ENCODE peak calls at places on chromosomes 7 and 10, in nine cellular contexts. L, F, Y, R, P, S, D, A and O are unnamed samples.

GRCh38 chr10:77837248-77837924 is 89.2 kb downstream of the DLG5 start:
- DNase-seq in L (peak), F (peak), Y (no peak), R (peak), P (no peak), S (no peak), D (peak), A (peak), O (peak)

GRCh38 chr10:24762966-24763623 is 39.4 kb upstream of the ARHGAP21 start:
- DNase-seq in L (no peak), F (no peak), Y (no peak), R (peak), P (no peak), S (no peak), D (no peak), A (peak), O (no peak)

GRCh38 chr7:7104314-7104698 is 78.0 kb upstream of the C1GALT1 start:
- DNase-seq in L (no peak), F (no peak), Y (no peak), R (no peak), P (no peak), S (no peak), D (no peak), A (no peak), O (no peak)

GRCh38 chr10:23075672-23076071 is 19.7 kb upstream of the MSRB2 start:
- DNase-seq in L (no peak), F (no peak), Y (no peak), R (no peak), P (no peak), S (no peak), D (no peak), A (no peak), O (no peak)

GRCh38 chr7:33671521-33672262 is 233.6 kb upstream of the BMPER start:
- DNase-seq in L (no peak), F (no peak), Y (no peak), R (no peak), P (no peak), S (no peak), D (no peak), A (no peak), O (no peak)

GRCh38 chr7:47846117-47846836 is 102.0 kb downstream of the PKD1L1 start:
- DNase-seq in L (no peak), F (no peak), Y (no peak), R (peak), P (no peak), S (peak), D (no peak), A (no peak), O (no peak)

GRCh38 chr10:75525067-75525466 is 93.6 kb downstream of the LRMDA start:
- DNase-seq in L (no peak), F (no peak), Y (no peak), R (no peak), P (no peak), S (no peak), D (no peak), A (no peak), O (no peak)

GRCh38 chr10:67925449-67926005 is 41.1 kb downstream of the SIRT1 start:
- DNase-seq in L (no peak), F (no peak), Y (no peak), R (peak), P (no peak), S (no peak), D (no peak), A (no peak), O (no peak)

GRCh38 chr10:11685787-11686218 is 56.4 kb upstream of the ECHDC3 start:
- DNase-seq in L (peak), F (peak), Y (no peak), R (peak), P (peak), S (peak), D (no peak), A (peak), O (peak)

GRCh38 chr10:43871004-43871439 is 222.3 kb upstream of the ZNF32 start:
- DNase-seq in L (no peak), F (no peak), Y (no peak), R (no peak), P (no peak), S (no peak), D (no peak), A (no peak), O (no peak)

GRCh38 chr7:53431901-53432300 is 396.5 kb downstream of the POM121L12 start:
- DNase-seq in L (no peak), F (no peak), Y (no peak), R (no peak), P (no peak), S (no peak), D (no peak), A (no peak), O (no peak)

GRCh38 chr7:156055206-156055822 is 243.1 kb upstream of the SHH start:
- DNase-seq in L (no peak), F (no peak), Y (no peak), R (no peak), P (no peak), S (no peak), D (no peak), A (no peak), O (no peak)

GRCh38 chr10:116210588-116211346 is 62.2 kb downstream of the GFRA1 start:
- DNase-seq in L (no peak), F (no peak), Y (no peak), R (peak), P (no peak), S (no peak), D (no peak), A (no peak), O (no peak)

GRCh38 chr7:157780312-157780711 is 443.5 kb downstream of the DNAJB6 start:
- DNase-seq in L (no peak), F (no peak), Y (no peak), R (no peak), P (no peak), S (no peak), D (no peak), A (no peak), O (no peak)

GRCh38 chr10:58820862-58821559 is 308.3 kb downstream of the BICC1 start:
- DNase-seq in L (no peak), F (no peak), Y (no peak), R (peak), P (no peak), S (no peak), D (no peak), A (no peak), O (no peak)

GRCh38 chr7:131039355-131039762 is 288.3 kb upstream of the MKLN1 start:
- DNase-seq in L (no peak), F (no peak), Y (no peak), R (no peak), P (no peak), S (no peak), D (no peak), A (no peak), O (no peak)

GRCh38 chr10:131620314-131620713 is 280.5 kb upstream of the PPP2R2D start:
- DNase-seq in L (no peak), F (no peak), Y (no peak), R (no peak), P (no peak), S (no peak), D (no peak), A (no peak), O (no peak)

GRCh38 chr10:108450280-108450679 is 1285.8 kb upstream of the SORCS1 start:
- DNase-seq in L (no peak), F (no peak), Y (no peak), R (no peak), P (no peak), S (no peak), D (no peak), A (no peak), O (peak)

GRCh38 chr7:139987691-139988516 is 74.8 kb downstream of the PARP12 start:
- DNase-seq in L (no peak), F (no peak), Y (no peak), R (no peak), P (no peak), S (no peak), D (no peak), A (no peak), O (no peak)

GRCh38 chr10:99667108-99667751 is 7.9 kb downstream of the ENTPD7 start:
- DNase-seq in L (no peak), F (no peak), Y (no peak), R (peak), P (no peak), S (peak), D (no peak), A (no peak), O (peak)

GRCh38 chr7:75734586-75735047 is 4.1 kb downstream of the HIP1 start:
- DNase-seq in L (no peak), F (no peak), Y (no peak), R (peak), P (no peak), S (no peak), D (peak), A (no peak), O (no peak)

GRCh38 chr10:62726142-62726541 is 78.4 kb upstream of the ADO start:
- DNase-seq in L (no peak), F (no peak), Y (no peak), R (no peak), P (no peak), S (no peak), D (no peak), A (no peak), O (no peak)

GRCh38 chr10:27223964-27224363 is 16.6 kb downstream of the ACBD5 start:
- DNase-seq in L (peak), F (peak), Y (no peak), R (peak), P (peak), S (no peak), D (peak), A (peak), O (peak)

GRCh38 chr7:918118-918425 is 36.4 kb downstream of the ADAP1 start:
- DNase-seq in L (no peak), F (no peak), Y (no peak), R (no peak), P (no peak), S (no peak), D (no peak), A (no peak), O (no peak)

GRCh38 chr10:72612203-72612826 is 13.6 kb downstream of the MICU1 start:
- DNase-seq in L (no peak), F (no peak), Y (no peak), R (no peak), P (no peak), S (no peak), D (no peak), A (no peak), O (no peak)

GRCh38 chr10:98107644-98108430 is 26.6 kb upstream of the R3HCC1L start:
- DNase-seq in L (no peak), F (no peak), Y (no peak), R (no peak), P (no peak), S (no peak), D (no peak), A (no peak), O (no peak)

GRCh38 chr10:98106531-98106930 is 27.9 kb upstream of the R3HCC1L start:
- DNase-seq in L (no peak), F (no peak), Y (no peak), R (no peak), P (no peak), S (no peak), D (no peak), A (no peak), O (no peak)

GRCh38 chr10:98115388-98115787 is 19.1 kb upstream of the R3HCC1L start:
- DNase-seq in L (no peak), F (no peak), Y (no peak), R (no peak), P (no peak), S (no peak), D (no peak), A (no peak), O (no peak)

GRCh38 chr10:98110356-98110755 is 24.1 kb upstream of the R3HCC1L start:
- DNase-seq in L (no peak), F (no peak), Y (no peak), R (no peak), P (no peak), S (no peak), D (no peak), A (no peak), O (no peak)
- H3K4me3 ChIP-seq in L (no peak), F (no peak), Y (no peak), R (no peak), P (no peak), S (no peak), D (no peak), A (no peak), O (no peak)

GRCh38 chr10:14408139-14408538 is 77.4 kb upstream of the FRMD4A start:
- DNase-seq in L (no peak), F (no peak), Y (no peak), R (no peak), P (no peak), S (no peak), D (no peak), A (no peak), O (no peak)

GRCh38 chr10:14403359-14403758 is 72.6 kb upstream of the FRMD4A start:
- DNase-seq in L (no peak), F (no peak), Y (no peak), R (no peak), P (no peak), S (no peak), D (no peak), A (no peak), O (no peak)

GRCh38 chr10:14403846-14404623 is 73.3 kb upstream of the FRMD4A start:
- DNase-seq in L (no peak), F (no peak), Y (no peak), R (no peak), P (no peak), S (no peak), D (no peak), A (no peak), O (no peak)

GRCh38 chr10:14407567-14407966 is 76.8 kb upstream of the FRMD4A start:
- DNase-seq in L (no peak), F (no peak), Y (no peak), R (no peak), P (no peak), S (no peak), D (no peak), A (no peak), O (no peak)

DNA sequence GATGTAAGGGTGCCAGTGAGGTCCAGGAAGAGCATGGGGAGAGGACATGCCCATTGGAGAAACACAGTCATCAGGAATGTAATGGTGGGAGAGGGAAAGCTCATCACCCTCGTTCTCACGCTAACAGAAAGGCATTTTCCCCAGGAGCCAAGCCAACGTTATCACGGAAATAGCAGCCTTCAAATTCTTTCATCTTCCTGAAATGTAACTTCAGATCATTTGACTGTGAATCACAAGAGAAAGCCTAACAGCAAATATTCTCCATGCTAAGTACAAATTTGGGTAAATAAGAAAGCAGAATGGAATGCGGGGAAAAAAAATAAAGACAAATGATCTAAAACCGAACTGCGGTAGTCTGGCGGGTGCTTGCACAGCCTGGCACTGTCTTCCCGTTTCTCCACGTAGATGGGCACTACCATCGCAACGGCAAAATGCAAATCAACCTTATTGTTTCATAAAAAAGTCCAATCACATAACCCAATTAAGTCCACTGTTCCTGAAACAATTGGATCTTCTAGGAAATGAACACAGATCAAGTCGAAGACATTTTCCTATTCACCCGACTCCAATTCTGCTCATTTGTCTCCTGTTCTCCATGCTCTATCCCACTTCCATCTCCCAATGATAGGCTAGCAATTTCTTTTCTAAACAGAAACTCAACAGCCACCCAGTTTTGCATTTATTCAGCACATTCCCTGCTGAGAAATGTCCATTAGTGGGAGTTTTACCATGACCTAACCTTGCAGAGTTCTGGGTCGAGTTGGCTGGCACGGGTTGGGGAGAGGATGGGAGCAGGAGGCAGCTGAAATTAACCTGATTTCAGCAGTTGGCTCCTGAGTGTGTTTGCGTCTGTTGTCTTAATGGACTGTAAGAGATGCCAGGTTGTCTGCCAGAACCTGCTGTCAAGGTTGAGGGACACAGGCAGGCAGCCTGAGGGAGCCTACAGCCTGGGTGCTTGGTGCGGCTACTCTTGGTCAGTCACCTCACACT is 74.6 kb upstream of the FRMD4A start:
- DNase-seq in L (no peak), F (no peak), Y (no peak), R (peak), P (no peak), S (no peak), D (no peak), A (no peak), O (no peak)
- H3K4me3 ChIP-seq in L (no peak), F (no peak), Y (peak), R (no peak), P (no peak), S (no peak), D (no peak), A (no peak), O (no peak)

GRCh38 chr10:10330481-10330880 is 687.2 kb upstream of the CELF2 start:
- DNase-seq in L (no peak), F (no peak), Y (no peak), R (peak), P (no peak), S (no peak), D (no peak), A (no peak), O (no peak)
- H3K4me3 ChIP-seq in L (no peak), F (no peak), Y (no peak), R (no peak), P (no peak), S (no peak), D (no peak), A (no peak), O (no peak)

GRCh38 chr7:151009340-151010001 is 14.8 kb downstream of the ATG9B start:
- DNase-seq in L (no peak), F (no peak), Y (no peak), R (no peak), P (no peak), S (no peak), D (no peak), A (no peak), O (no peak)

GRCh38 chr7:151007469-151007898 is 16.7 kb downstream of the NOS3 start:
- DNase-seq in L (no peak), F (no peak), Y (no peak), R (no peak), P (no peak), S (no peak), D (no peak), A (no peak), O (no peak)

GRCh38 chr7:151008143-151008510 is 16.2 kb downstream of the ATG9B start:
- DNase-seq in L (no peak), F (peak), Y (no peak), R (no peak), P (peak), S (no peak), D (no peak), A (peak), O (peak)

GRCh38 chr7:151010002-151010306 is 14.3 kb downstream of the ATG9B start:
- DNase-seq in L (no peak), F (no peak), Y (no peak), R (no peak), P (no peak), S (no peak), D (no peak), A (no peak), O (no peak)

GRCh38 chr7:151008511-151009323 is 15.6 kb downstream of the ATG9B start:
- DNase-seq in L (peak), F (peak), Y (no peak), R (no peak), P (peak), S (peak), D (peak), A (peak), O (peak)
- H3K4me3 ChIP-seq in L (peak), F (peak), Y (peak), R (no peak), P (no peak), S (peak), D (peak), A (peak), O (peak)

DNA sequence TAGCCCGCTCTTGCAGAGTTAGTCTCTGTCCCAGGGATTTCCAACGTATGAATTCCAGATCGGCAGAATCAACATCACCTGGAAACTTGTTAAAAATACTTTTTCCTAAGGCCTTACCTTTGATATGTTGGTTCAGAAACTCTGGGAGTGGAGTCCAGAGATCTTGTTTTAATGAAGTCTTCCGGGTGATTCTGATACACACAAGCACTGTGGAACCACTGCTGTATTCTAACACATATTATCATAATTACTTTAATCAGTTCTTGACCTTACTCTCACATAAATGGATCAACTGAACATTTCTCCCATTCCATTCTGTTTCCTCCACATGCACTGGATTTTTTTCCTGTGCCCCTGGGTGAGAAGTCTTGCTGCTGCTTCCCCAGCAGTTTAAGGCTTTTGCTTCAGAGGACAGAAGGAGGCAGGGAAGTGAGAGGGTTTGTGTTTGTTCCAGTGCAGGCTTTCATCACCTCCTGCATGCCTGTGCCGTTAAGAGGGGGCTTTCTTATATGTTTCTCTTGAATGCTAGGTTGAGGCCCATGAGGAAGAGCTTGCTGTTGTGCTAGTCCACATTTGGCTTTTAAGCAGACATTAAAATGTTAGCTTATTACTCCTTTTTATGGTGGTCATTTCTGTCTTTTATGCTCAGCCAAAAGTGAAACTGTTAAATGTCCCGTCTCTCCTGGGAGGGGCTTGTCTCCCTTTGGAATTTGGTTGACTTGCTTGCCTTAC is 32.4 kb downstream of the CCSER2 start:
- DNase-seq in L (no peak), F (no peak), Y (no peak), R (peak), P (no peak), S (no peak), D (no peak), A (no peak), O (no peak)
- H3K4me3 ChIP-seq in L (no peak), F (no peak), Y (peak), R (peak), P (peak), S (no peak), D (no peak), A (no peak), O (no peak)

GRCh38 chr7:2634265-2635145 is 2.7 kb downstream of the TTYH3 start:
- DNase-seq in L (no peak), F (no peak), Y (no peak), R (no peak), P (no peak), S (no peak), D (no peak), A (no peak), O (no peak)
- H3K4me3 ChIP-seq in L (no peak), F (no peak), Y (peak), R (peak), P (no peak), S (peak), D (peak), A (peak), O (no peak)